ENCODE peak calls at places on chromosomes 3 and 15, in five cellular contexts. One of them, this sample, is unnamed.

GRCh38 chr3:133361011-133361410 is 38.8 kb upstream of the BFSP2 start:
- DNase-seq in body of pancreas: no peak
- DNase-seq in testis: no peak
- DNase-seq in transverse colon: no peak
- DNase-seq in tibial nerve: no peak
- DNase-seq in this sample: no peak

GRCh38 chr15:28994142-28994829 is 108.5 kb downstream of the APBA2 start:
- DNase-seq in body of pancreas: no peak
- DNase-seq in testis: no peak
- DNase-seq in transverse colon: no peak
- DNase-seq in tibial nerve: no peak
- DNase-seq in this sample: no peak

GRCh38 chr15:77738441-77739437 is 106.0 kb upstream of the LINGO1 start:
- DNase-seq in body of pancreas: no peak
- DNase-seq in testis: no peak
- DNase-seq in transverse colon: no peak
- DNase-seq in tibial nerve: no peak
- DNase-seq in this sample: no peak

GRCh38 chr3:12287727-12288465 is 974 bp upstream of the PPARG start:
- DNase-seq in body of pancreas: peak
- DNase-seq in testis: peak
- DNase-seq in transverse colon: peak
- DNase-seq in tibial nerve: no peak
- DNase-seq in this sample: peak

GRCh38 chr3:122466701-122467240 is 48.0 kb downstream of the KPNA1 start:
- DNase-seq in body of pancreas: no peak
- DNase-seq in testis: no peak
- DNase-seq in transverse colon: no peak
- DNase-seq in tibial nerve: no peak
- DNase-seq in this sample: no peak

GRCh38 chr15:92979011-92979701 is 79.0 kb downstream of the CHD2 start:
- DNase-seq in body of pancreas: no peak
- DNase-seq in testis: no peak
- DNase-seq in transverse colon: no peak
- DNase-seq in tibial nerve: no peak
- DNase-seq in this sample: no peak

GRCh38 chr15:75732809-75733451 is 20.3 kb upstream of the CSPG4 start:
- DNase-seq in body of pancreas: peak
- DNase-seq in testis: peak
- DNase-seq in transverse colon: peak
- DNase-seq in tibial nerve: peak
- DNase-seq in this sample: peak

GRCh38 chr15:65913631-65914199 is 44.4 kb downstream of the RAB11A start:
- DNase-seq in body of pancreas: no peak
- DNase-seq in testis: no peak
- DNase-seq in transverse colon: no peak
- DNase-seq in tibial nerve: no peak
- DNase-seq in this sample: no peak

GRCh38 chr3:131755380-131755779 is 252.6 kb upstream of the MRPL3 start:
- DNase-seq in body of pancreas: no peak
- DNase-seq in testis: no peak
- DNase-seq in transverse colon: no peak
- DNase-seq in tibial nerve: no peak
- DNase-seq in this sample: no peak

GRCh38 chr3:141450727-141451378 is 36.0 kb upstream of the RASA2 start:
- DNase-seq in body of pancreas: no peak
- DNase-seq in testis: no peak
- DNase-seq in transverse colon: no peak
- DNase-seq in tibial nerve: no peak
- DNase-seq in this sample: no peak

GRCh38 chr3:108089544-108089943 is 1.3 kb downstream of the CD47 start:
- DNase-seq in body of pancreas: no peak
- DNase-seq in testis: no peak
- DNase-seq in transverse colon: no peak
- DNase-seq in tibial nerve: no peak
- DNase-seq in this sample: no peak

GRCh38 chr3:162337630-162338029 is 841.0 kb downstream of the OTOL1 start:
- DNase-seq in body of pancreas: no peak
- DNase-seq in testis: no peak
- DNase-seq in transverse colon: no peak
- DNase-seq in tibial nerve: no peak
- DNase-seq in this sample: no peak

GRCh38 chr15:74172751-74173544 is 562 bp upstream of the ISLR start:
- DNase-seq in body of pancreas: no peak
- DNase-seq in testis: peak
- DNase-seq in transverse colon: peak
- DNase-seq in tibial nerve: peak
- DNase-seq in this sample: peak

GRCh38 chr3:195739561-195740111 is 18.9 kb downstream of the MUC20 start:
- DNase-seq in body of pancreas: no peak
- DNase-seq in testis: no peak
- DNase-seq in transverse colon: no peak
- DNase-seq in tibial nerve: no peak
- DNase-seq in this sample: no peak

GRCh38 chr15:90291679-90292356 is 26.3 kb downstream of the NGRN start:
- DNase-seq in body of pancreas: peak
- DNase-seq in testis: peak
- DNase-seq in transverse colon: peak
- DNase-seq in tibial nerve: no peak
- DNase-seq in this sample: peak

GRCh38 chr3:46913644-46914043 is 36.1 kb downstream of the PTH1R start:
- DNase-seq in body of pancreas: peak
- DNase-seq in testis: no peak
- DNase-seq in transverse colon: peak
- DNase-seq in tibial nerve: no peak
- DNase-seq in this sample: no peak
- TF ChIP-seq POLR2A in body of pancreas: no peak
- TF ChIP-seq POLR2A in testis: no peak
- TF ChIP-seq POLR2A in transverse colon: no peak
- TF ChIP-seq POLR2A in tibial nerve: no peak
- TF ChIP-seq POLR2A in this sample: no peak

GRCh38 chr3:98799479-98799878 is 36.3 kb downstream of the ST3GAL6 start:
- DNase-seq in body of pancreas: no peak
- DNase-seq in testis: no peak
- DNase-seq in transverse colon: no peak
- DNase-seq in tibial nerve: no peak
- DNase-seq in this sample: no peak

GRCh38 chr3:98800401-98800800 is 37.3 kb downstream of the ST3GAL6 start:
- DNase-seq in body of pancreas: no peak
- DNase-seq in testis: no peak
- DNase-seq in transverse colon: no peak
- DNase-seq in tibial nerve: no peak
- DNase-seq in this sample: no peak

GRCh38 chr3:98797905-98798304 is 34.8 kb downstream of the ST3GAL6 start:
- DNase-seq in body of pancreas: no peak
- DNase-seq in testis: no peak
- DNase-seq in transverse colon: no peak
- DNase-seq in tibial nerve: no peak
- DNase-seq in this sample: no peak

GRCh38 chr3:98801042-98801747 is 38.1 kb downstream of the ST3GAL6 start:
- DNase-seq in body of pancreas: no peak
- DNase-seq in testis: no peak
- DNase-seq in transverse colon: no peak
- DNase-seq in tibial nerve: no peak
- DNase-seq in this sample: no peak

DNA sequence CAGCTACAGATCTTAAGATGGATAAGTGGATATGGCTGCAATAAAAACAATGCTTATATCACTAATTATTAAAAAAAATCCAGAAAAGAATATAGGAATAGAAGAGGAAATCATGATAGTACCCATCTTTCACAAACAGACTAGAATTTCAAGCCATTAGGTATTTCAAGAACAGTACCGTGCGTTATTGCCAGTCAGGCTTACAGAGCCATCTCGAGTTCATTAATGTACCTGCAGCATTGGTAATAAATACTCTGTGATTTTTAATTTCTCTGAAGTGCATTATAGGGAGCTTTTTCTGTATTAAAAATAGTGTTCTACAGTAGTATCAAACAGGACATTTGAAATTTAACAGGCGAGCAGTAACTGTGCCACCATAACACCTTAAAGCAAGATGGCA is 35.7 kb downstream of the ST3GAL6 start:
- DNase-seq in body of pancreas: no peak
- DNase-seq in testis: no peak
- DNase-seq in transverse colon: no peak
- DNase-seq in tibial nerve: no peak
- DNase-seq in this sample: no peak
- TF ChIP-seq CTCF in body of pancreas: peak
- TF ChIP-seq CTCF in testis: no peak
- TF ChIP-seq CTCF in transverse colon: no peak
- TF ChIP-seq CTCF in tibial nerve: no peak
- TF ChIP-seq CTCF in this sample: no peak

DNA sequence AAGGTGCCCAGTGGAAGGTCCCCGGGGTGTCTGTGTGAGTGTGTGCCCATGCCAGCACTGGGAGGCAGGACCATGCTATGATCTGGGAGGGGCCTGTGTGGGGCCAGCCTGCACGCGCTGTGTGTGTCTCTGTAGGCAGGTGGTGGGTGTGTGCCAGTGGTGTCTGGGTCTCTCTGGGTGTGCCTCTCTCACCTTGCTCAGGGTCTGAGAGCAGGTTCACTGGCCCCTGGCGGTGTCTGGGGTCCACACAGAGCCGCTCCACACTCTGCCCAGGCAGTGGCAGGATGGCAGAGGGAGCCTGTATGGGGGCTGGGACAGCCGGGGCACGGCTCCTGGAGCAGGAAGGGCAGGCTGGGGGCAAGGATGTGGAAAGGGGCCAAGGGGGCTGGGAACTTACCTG is 12.6 kb downstream of the ITIH4 start:
- DNase-seq in body of pancreas: no peak
- DNase-seq in testis: no peak
- DNase-seq in transverse colon: no peak
- DNase-seq in tibial nerve: no peak
- DNase-seq in this sample: no peak
- TF ChIP-seq POLR2A in body of pancreas: no peak
- TF ChIP-seq POLR2A in testis: no peak
- TF ChIP-seq POLR2A in transverse colon: no peak
- TF ChIP-seq POLR2A in tibial nerve: no peak
- TF ChIP-seq POLR2A in this sample: no peak

DNA sequence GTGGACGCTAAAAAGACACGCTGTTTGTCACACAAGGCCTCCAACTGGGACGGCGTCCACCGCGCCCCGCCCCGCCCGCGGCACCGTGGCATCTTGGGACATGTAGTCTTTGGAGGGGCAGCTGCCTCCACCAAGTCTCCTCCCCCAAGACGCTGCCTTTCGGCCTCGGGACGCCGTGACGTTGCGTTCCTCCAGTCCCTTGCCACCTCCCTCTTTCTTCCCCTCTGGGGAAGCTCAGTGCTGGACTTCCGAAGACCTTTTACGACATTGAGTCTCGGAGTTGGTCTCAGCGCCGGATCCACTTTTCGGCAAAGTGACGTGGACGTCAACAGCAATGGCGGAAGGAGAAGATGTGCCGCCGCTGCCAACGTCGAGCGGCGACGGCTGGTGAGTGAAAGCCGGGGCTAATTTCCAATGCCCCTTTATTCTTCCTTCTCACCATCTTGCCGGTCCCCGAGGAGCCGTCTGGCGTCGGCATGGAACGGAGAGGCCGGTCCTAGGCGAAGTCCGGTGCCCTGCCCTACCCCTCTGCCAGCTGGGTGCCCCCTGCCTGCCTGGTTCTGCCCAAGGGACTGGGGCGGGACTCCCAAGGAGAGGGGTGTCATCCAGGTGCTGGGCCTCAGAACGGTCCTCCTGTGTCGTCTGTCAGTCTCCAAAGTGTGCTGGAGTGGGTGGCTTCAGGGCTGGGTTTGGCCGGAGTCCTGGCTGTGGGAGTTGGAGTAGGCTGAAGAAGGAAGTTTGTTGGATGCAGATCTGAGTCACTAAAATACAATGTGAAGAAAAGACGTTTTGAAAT is at the start of gene TBC1D23:
- DNase-seq in body of pancreas: peak
- DNase-seq in testis: peak
- DNase-seq in transverse colon: peak
- DNase-seq in tibial nerve: peak
- DNase-seq in this sample: peak
- TF ChIP-seq CTCF in body of pancreas: peak
- TF ChIP-seq CTCF in testis: no peak
- TF ChIP-seq CTCF in transverse colon: no peak
- TF ChIP-seq CTCF in tibial nerve: no peak
- TF ChIP-seq CTCF in this sample: no peak

GRCh38 chr3:177229791-177230190 is 32.5 kb upstream of the TBL1XR1 start:
- DNase-seq in body of pancreas: no peak
- DNase-seq in testis: no peak
- DNase-seq in transverse colon: no peak
- DNase-seq in tibial nerve: no peak
- DNase-seq in this sample: no peak
- TF ChIP-seq POLR2A in body of pancreas: no peak
- TF ChIP-seq POLR2A in testis: no peak
- TF ChIP-seq POLR2A in transverse colon: no peak
- TF ChIP-seq POLR2A in tibial nerve: no peak
- TF ChIP-seq POLR2A in this sample: no peak

DNA sequence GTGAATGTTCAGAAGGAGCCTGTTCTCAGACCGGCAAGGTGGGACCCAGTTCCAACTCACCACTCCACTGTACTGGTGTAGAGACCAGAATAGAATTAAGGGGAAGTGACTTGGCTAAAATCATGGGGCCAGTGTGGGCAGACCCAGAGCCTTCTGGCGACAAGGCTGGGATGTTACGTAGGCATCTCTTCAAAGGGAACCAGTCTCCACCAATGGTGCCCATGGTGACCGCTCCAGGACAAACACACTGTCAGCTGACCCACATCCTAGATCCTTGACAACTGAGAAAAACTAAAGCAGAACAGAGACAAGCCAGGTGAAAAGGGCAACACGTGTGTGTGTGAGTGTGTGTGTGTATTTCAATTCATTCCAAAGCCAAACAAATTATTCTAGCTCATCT is 321.7 kb upstream of the FRG2C start:
- DNase-seq in body of pancreas: no peak
- DNase-seq in testis: no peak
- DNase-seq in transverse colon: no peak
- DNase-seq in tibial nerve: no peak
- DNase-seq in this sample: no peak
- TF ChIP-seq CTCF in body of pancreas: no peak
- TF ChIP-seq CTCF in testis: no peak
- TF ChIP-seq CTCF in transverse colon: no peak
- TF ChIP-seq CTCF in tibial nerve: no peak
- TF ChIP-seq CTCF in this sample: no peak

GRCh38 chr15:64808785-64809453 is 16.5 kb downstream of the PIF1 start:
- DNase-seq in body of pancreas: no peak
- DNase-seq in testis: no peak
- DNase-seq in transverse colon: no peak
- DNase-seq in tibial nerve: no peak
- DNase-seq in this sample: no peak

GRCh38 chr15:64807051-64807749 is 18.2 kb downstream of the PIF1 start:
- DNase-seq in body of pancreas: no peak
- DNase-seq in testis: no peak
- DNase-seq in transverse colon: no peak
- DNase-seq in tibial nerve: no peak
- DNase-seq in this sample: no peak

GRCh38 chr15:64807751-64808222 is 17.7 kb downstream of the PIF1 start:
- DNase-seq in body of pancreas: no peak
- DNase-seq in testis: no peak
- DNase-seq in transverse colon: no peak
- DNase-seq in tibial nerve: no peak
- DNase-seq in this sample: no peak

GRCh38 chr15:64810499-64811326 is 14.7 kb downstream of the PIF1 start:
- DNase-seq in body of pancreas: no peak
- DNase-seq in testis: no peak
- DNase-seq in transverse colon: no peak
- DNase-seq in tibial nerve: no peak
- DNase-seq in this sample: no peak

GRCh38 chr15:64809649-64810498 is 15.6 kb downstream of the PIF1 start:
- DNase-seq in body of pancreas: peak
- DNase-seq in testis: peak
- DNase-seq in transverse colon: peak
- DNase-seq in tibial nerve: peak
- DNase-seq in this sample: peak
- TF ChIP-seq POLR2A in body of pancreas: no peak
- TF ChIP-seq POLR2A in testis: no peak
- TF ChIP-seq POLR2A in transverse colon: no peak
- TF ChIP-seq POLR2A in tibial nerve: no peak
- TF ChIP-seq POLR2A in this sample: no peak

GRCh38 chr3:152826476-152826875 is 8.5 kb upstream of the P2RY1 start:
- DNase-seq in body of pancreas: no peak
- DNase-seq in testis: no peak
- DNase-seq in transverse colon: no peak
- DNase-seq in tibial nerve: no peak
- DNase-seq in this sample: no peak
- TF ChIP-seq CTCF in body of pancreas: no peak
- TF ChIP-seq CTCF in testis: no peak
- TF ChIP-seq CTCF in transverse colon: no peak
- TF ChIP-seq CTCF in tibial nerve: no peak
- TF ChIP-seq CTCF in this sample: no peak